ENCODE peak calls at places on chromosomes 1 and 21, in ten cellular contexts. I is HFFc6; S is stimulated activated CD4-positive, alpha-beta T cell treated with anti-CD3 and anti-CD28 coated beads, Interleukin-4, amount 100 ng/mL, for 24 hours; C is putamen; O is CD8-positive, alpha-beta T cell; J is NCI-H1092 treated with DMSO at 0.1 percent for 48 hours; W is ovary; X is AG08396; Z is HEK293T; U is EH. N is an unnamed sample.
A peak's percentile ranks its signal among the peaks of the same experiment; 100 is the strongest.

GRCh38 chr1:118649406-118649805 is 338.7 kb downstream of the TBX15 start:
- DNase-seq in S (no peak), J (no peak), Z (no peak), C (no peak), W (no peak), X (no peak), U (no peak), O (no peak), I (no peak), N (no peak)

GRCh38 chr1:67534627-67535065 is 104.4 kb upstream of the SERBP1 start:
- DNase-seq in Z (no peak), O (no peak), U (peak; percentile 57), W (no peak), S (no peak), I (peak; percentile 37), X (peak; percentile 28), C (no peak), J (peak; percentile 21), N (no peak)

GRCh38 chr1:58884706-58885661 is 101.1 kb upstream of the JUN start:
- DNase-seq in S (no peak), W (no peak), U (no peak), Z (no peak), C (no peak), I (no peak), O (no peak), X (no peak), J (peak; percentile 83), N (peak; percentile 88)

GRCh38 chr1:31007462-31007991 is 58.0 kb downstream of the PUM1 start:
- DNase-seq in J (no peak), X (peak; percentile 64), O (no peak), U (peak; percentile 97), I (peak; percentile 88), W (no peak), Z (no peak), C (no peak), S (no peak), N (no peak)

GRCh38 chr1:89363638-89364536 is at the start of gene GBP6:
- DNase-seq in U (peak; percentile 3), I (no peak), S (peak; percentile 17), W (no peak), C (no peak), X (no peak), J (no peak), Z (no peak), O (no peak), N (no peak)

GRCh38 chr1:1246230-1246600 is 307 bp downstream of the C1QTNF12 start:
- DNase-seq in J (no peak), I (no peak), O (no peak), W (no peak), C (no peak), S (no peak), X (no peak), Z (no peak), U (no peak), N (no peak)

GRCh38 chr1:25020173-25020840 is 90.2 kb upstream of the RUNX3 start:
- DNase-seq in S (no peak), I (no peak), O (no peak), Z (no peak), X (no peak), U (no peak), C (no peak), J (no peak), W (no peak), N (no peak)

GRCh38 chr1:167500283-167500860 is 18.0 kb downstream of the CD247 start:
- DNase-seq in U (no peak), O (peak; percentile 8), S (no peak), J (no peak), X (no peak), I (no peak), Z (no peak), W (no peak), C (peak; percentile 53), N (no peak)

GRCh38 chr1:36343651-36344394 is 20.4 kb upstream of the EVA1B start:
- DNase-seq in S (no peak), I (no peak), Z (no peak), C (no peak), J (no peak), O (no peak), X (no peak), U (no peak), W (no peak), N (no peak)

GRCh38 chr1:162248854-162249535 is 127.7 kb downstream of the SPATA46 start:
- DNase-seq in X (no peak), J (no peak), C (peak; percentile 6), S (no peak), O (no peak), Z (no peak), I (no peak), U (peak; percentile 3), W (no peak), N (no peak)

GRCh38 chr1:23460519-23460918 is 23.5 kb downstream of the ASAP3 start:
- DNase-seq in Z (no peak), U (no peak), W (no peak), I (no peak), O (no peak), X (no peak), C (no peak), S (no peak), J (no peak), N (no peak)

GRCh38 chr21:30986966-30987365 is 51.3 kb downstream of the KRTAP19-8 start:
- DNase-seq in J (no peak), Z (no peak), U (no peak), S (no peak), W (no peak), C (no peak), O (no peak), I (no peak), X (no peak), N (no peak)